ENCODE peak calls at places on chromosomes 7 and 10, in eight cellular contexts. One of them, this sample, is unnamed.

GRCh38 chr10:78260141-78260540 is 226.5 kb downstream of the RPS24 start:
- DNase-seq in HT1080: no peak
- DNase-seq in endothelial cell: no peak
- DNase-seq in EH: no peak
- DNase-seq in fibroblast of mammary gland: no peak
- DNase-seq in foreskin keratinocyte: no peak
- DNase-seq in endodermal cell: no peak
- DNase-seq in SJCRH30: no peak
- DNase-seq in this sample: no peak

GRCh38 chr10:92993671-92994304 is 66.8 kb upstream of the CYP26C1 start:
- DNase-seq in HT1080: no peak
- DNase-seq in endothelial cell: no peak
- DNase-seq in EH: peak; percentile 15
- DNase-seq in fibroblast of mammary gland: no peak
- DNase-seq in foreskin keratinocyte: no peak
- DNase-seq in endodermal cell: no peak
- DNase-seq in SJCRH30: no peak
- DNase-seq in this sample: no peak

GRCh38 chr10:126216221-126216701 is 172.0 kb downstream of the ADAM12 start:
- DNase-seq in HT1080: no peak
- DNase-seq in endothelial cell: no peak
- DNase-seq in EH: peak; percentile 68
- DNase-seq in fibroblast of mammary gland: peak; percentile 98
- DNase-seq in foreskin keratinocyte: no peak
- DNase-seq in endodermal cell: no peak
- DNase-seq in SJCRH30: peak; percentile 7
- DNase-seq in this sample: no peak

GRCh38 chr10:92027141-92027540 is 103.6 kb downstream of the BTAF1 start:
- DNase-seq in HT1080: no peak
- DNase-seq in endothelial cell: no peak
- DNase-seq in EH: no peak
- DNase-seq in fibroblast of mammary gland: no peak
- DNase-seq in foreskin keratinocyte: no peak
- DNase-seq in endodermal cell: no peak
- DNase-seq in SJCRH30: no peak
- DNase-seq in this sample: no peak

GRCh38 chr10:133080683-133081040 is 7.1 kb upstream of the ADGRA1 start:
- DNase-seq in HT1080: no peak
- DNase-seq in endothelial cell: no peak
- DNase-seq in EH: no peak
- DNase-seq in fibroblast of mammary gland: no peak
- DNase-seq in foreskin keratinocyte: no peak
- DNase-seq in endodermal cell: no peak
- DNase-seq in SJCRH30: no peak
- DNase-seq in this sample: no peak

GRCh38 chr7:74657692-74658170 is at the start of gene GTF2I:
- DNase-seq in HT1080: no peak
- DNase-seq in endothelial cell: peak; percentile 53
- DNase-seq in EH: no peak
- DNase-seq in fibroblast of mammary gland: no peak
- DNase-seq in foreskin keratinocyte: no peak
- DNase-seq in endodermal cell: no peak
- DNase-seq in SJCRH30: no peak
- DNase-seq in this sample: no peak

GRCh38 chr10:33803248-33803647 is 468.8 kb upstream of the NRP1 start:
- DNase-seq in HT1080: peak; percentile 92
- DNase-seq in endothelial cell: no peak
- DNase-seq in EH: peak; percentile 56
- DNase-seq in fibroblast of mammary gland: peak; percentile 44
- DNase-seq in foreskin keratinocyte: peak; percentile 62
- DNase-seq in endodermal cell: no peak
- DNase-seq in SJCRH30: peak; percentile 25
- DNase-seq in this sample: no peak

GRCh38 chr7:106329971-106330733 is 45.4 kb upstream of the NAMPT start:
- DNase-seq in HT1080: peak; percentile 58
- DNase-seq in endothelial cell: no peak
- DNase-seq in EH: peak; percentile 82
- DNase-seq in fibroblast of mammary gland: peak; percentile 69
- DNase-seq in foreskin keratinocyte: no peak
- DNase-seq in endodermal cell: no peak
- DNase-seq in SJCRH30: no peak
- DNase-seq in this sample: no peak

GRCh38 chr7:129805086-129805719 is 147.6 kb downstream of the UBE2H start:
- DNase-seq in HT1080: no peak
- DNase-seq in endothelial cell: no peak
- DNase-seq in EH: peak; percentile 19
- DNase-seq in fibroblast of mammary gland: no peak
- DNase-seq in foreskin keratinocyte: no peak
- DNase-seq in endodermal cell: peak; percentile 47
- DNase-seq in SJCRH30: peak; percentile 70
- DNase-seq in this sample: no peak

GRCh38 chr10:23442936-23443335 is 4.1 kb downstream of the OTUD1 start:
- DNase-seq in HT1080: no peak
- DNase-seq in endothelial cell: no peak
- DNase-seq in EH: peak; percentile 54
- DNase-seq in fibroblast of mammary gland: peak; percentile 74
- DNase-seq in foreskin keratinocyte: no peak
- DNase-seq in endodermal cell: no peak
- DNase-seq in SJCRH30: no peak
- DNase-seq in this sample: no peak

GRCh38 chr7:38506756-38507155 is 124.4 kb downstream of the AMPH start:
- DNase-seq in HT1080: peak; percentile 56
- DNase-seq in endothelial cell: no peak
- DNase-seq in EH: peak; percentile 60
- DNase-seq in fibroblast of mammary gland: peak; percentile 92
- DNase-seq in foreskin keratinocyte: no peak
- DNase-seq in endodermal cell: no peak
- DNase-seq in SJCRH30: no peak
- DNase-seq in this sample: no peak

GRCh38 chr10:90227259-90227658 is 525.9 kb downstream of the KIF20B start:
- DNase-seq in HT1080: peak; percentile 99
- DNase-seq in endothelial cell: no peak
- DNase-seq in EH: peak; percentile 32
- DNase-seq in fibroblast of mammary gland: peak; percentile 95
- DNase-seq in foreskin keratinocyte: peak; percentile 97
- DNase-seq in endodermal cell: no peak
- DNase-seq in SJCRH30: peak; percentile 12
- DNase-seq in this sample: no peak